ENCODE peak calls at places on chromosome 13, in nine cellular contexts. One of them, this sample, is unnamed.

GRCh38 chr13:102234618-102235017 is 167.2 kb downstream of the FGF14 start:
- DNase-seq in breast epithelium: no peak
- DNase-seq in A549: no peak
- DNase-seq in body of pancreas: no peak
- DNase-seq in heart left ventricle: no peak
- DNase-seq in GM12891: no peak
- DNase-seq in IMR-90: peak
- DNase-seq in testis: no peak
- DNase-seq in esophagus squamous epithelium: no peak
- DNase-seq in this sample: no peak

GRCh38 chr13:66409542-66409941 is 820.6 kb downstream of the PCDH9 start:
- DNase-seq in breast epithelium: no peak
- DNase-seq in A549: no peak
- DNase-seq in body of pancreas: no peak
- DNase-seq in heart left ventricle: no peak
- DNase-seq in GM12891: no peak
- DNase-seq in IMR-90: no peak
- DNase-seq in testis: no peak
- DNase-seq in esophagus squamous epithelium: no peak
- DNase-seq in this sample: no peak

GRCh38 chr13:24629320-24629719 is 50.9 kb upstream of the ATP12A start:
- DNase-seq in breast epithelium: no peak
- DNase-seq in A549: no peak
- DNase-seq in body of pancreas: no peak
- DNase-seq in heart left ventricle: no peak
- DNase-seq in GM12891: no peak
- DNase-seq in IMR-90: no peak
- DNase-seq in testis: no peak
- DNase-seq in esophagus squamous epithelium: no peak
- DNase-seq in this sample: no peak

GRCh38 chr13:34017231-34017630 is 199.3 kb downstream of the RFC3 start:
- DNase-seq in breast epithelium: no peak
- DNase-seq in A549: no peak
- DNase-seq in body of pancreas: no peak
- DNase-seq in heart left ventricle: no peak
- DNase-seq in GM12891: no peak
- DNase-seq in IMR-90: no peak
- DNase-seq in testis: no peak
- DNase-seq in esophagus squamous epithelium: no peak
- DNase-seq in this sample: no peak

GRCh38 chr13:74102691-74103090 is 31.5 kb downstream of the KLF12 start:
- DNase-seq in breast epithelium: no peak
- DNase-seq in A549: no peak
- DNase-seq in body of pancreas: no peak
- DNase-seq in heart left ventricle: no peak
- DNase-seq in GM12891: no peak
- DNase-seq in IMR-90: no peak
- DNase-seq in testis: no peak
- DNase-seq in esophagus squamous epithelium: no peak
- DNase-seq in this sample: no peak

GRCh38 chr13:91308299-91308698 is 39.2 kb upstream of the MIR17HG start:
- DNase-seq in breast epithelium: no peak
- DNase-seq in A549: no peak
- DNase-seq in body of pancreas: no peak
- DNase-seq in heart left ventricle: no peak
- DNase-seq in GM12891: no peak
- DNase-seq in IMR-90: no peak
- DNase-seq in testis: no peak
- DNase-seq in esophagus squamous epithelium: no peak
- DNase-seq in this sample: no peak

GRCh38 chr13:30135868-30136267 is 171.5 kb downstream of the KATNAL1 start:
- DNase-seq in breast epithelium: no peak
- DNase-seq in A549: no peak
- DNase-seq in body of pancreas: no peak
- DNase-seq in heart left ventricle: no peak
- DNase-seq in GM12891: no peak
- DNase-seq in IMR-90: no peak
- DNase-seq in testis: no peak
- DNase-seq in esophagus squamous epithelium: no peak
- DNase-seq in this sample: no peak

GRCh38 chr13:97797553-97797952 is 155.9 kb upstream of the IPO5 start:
- DNase-seq in breast epithelium: no peak
- DNase-seq in A549: no peak
- DNase-seq in body of pancreas: no peak
- DNase-seq in heart left ventricle: no peak
- DNase-seq in GM12891: no peak
- DNase-seq in IMR-90: no peak
- DNase-seq in testis: no peak
- DNase-seq in esophagus squamous epithelium: no peak
- DNase-seq in this sample: no peak

GRCh38 chr13:22082030-22082429 is 411.2 kb downstream of the FGF9 start:
- DNase-seq in breast epithelium: no peak
- DNase-seq in A549: no peak
- DNase-seq in body of pancreas: no peak
- DNase-seq in heart left ventricle: no peak
- DNase-seq in GM12891: no peak
- DNase-seq in IMR-90: no peak
- DNase-seq in testis: no peak
- DNase-seq in esophagus squamous epithelium: no peak
- DNase-seq in this sample: no peak

GRCh38 chr13:41587490-41587889 is 130.1 kb downstream of the RGCC start:
- DNase-seq in breast epithelium: no peak
- DNase-seq in A549: no peak
- DNase-seq in body of pancreas: no peak
- DNase-seq in heart left ventricle: no peak
- DNase-seq in GM12891: no peak
- DNase-seq in IMR-90: no peak
- DNase-seq in testis: no peak
- DNase-seq in esophagus squamous epithelium: no peak
- DNase-seq in this sample: peak

GRCh38 chr13:31167490-31167889 is 5.8 kb upstream of the HSPH1 start:
- DNase-seq in breast epithelium: no peak
- DNase-seq in A549: no peak
- DNase-seq in body of pancreas: no peak
- DNase-seq in heart left ventricle: no peak
- DNase-seq in GM12891: no peak
- DNase-seq in IMR-90: peak
- DNase-seq in testis: no peak
- DNase-seq in esophagus squamous epithelium: no peak
- DNase-seq in this sample: no peak

GRCh38 chr13:52414963-52415362 is 9.0 kb upstream of the THSD1 start:
- DNase-seq in breast epithelium: no peak
- DNase-seq in A549: no peak
- DNase-seq in body of pancreas: no peak
- DNase-seq in heart left ventricle: no peak
- DNase-seq in GM12891: no peak
- DNase-seq in IMR-90: peak
- DNase-seq in testis: no peak
- DNase-seq in esophagus squamous epithelium: no peak
- DNase-seq in this sample: no peak

GRCh38 chr13:62119739-62120700 is 704.4 kb upstream of the PCDH20 start:
- DNase-seq in breast epithelium: no peak
- DNase-seq in A549: peak
- DNase-seq in body of pancreas: no peak
- DNase-seq in heart left ventricle: no peak
- DNase-seq in GM12891: peak
- DNase-seq in IMR-90: peak
- DNase-seq in testis: no peak
- DNase-seq in esophagus squamous epithelium: no peak
- DNase-seq in this sample: peak

DNA sequence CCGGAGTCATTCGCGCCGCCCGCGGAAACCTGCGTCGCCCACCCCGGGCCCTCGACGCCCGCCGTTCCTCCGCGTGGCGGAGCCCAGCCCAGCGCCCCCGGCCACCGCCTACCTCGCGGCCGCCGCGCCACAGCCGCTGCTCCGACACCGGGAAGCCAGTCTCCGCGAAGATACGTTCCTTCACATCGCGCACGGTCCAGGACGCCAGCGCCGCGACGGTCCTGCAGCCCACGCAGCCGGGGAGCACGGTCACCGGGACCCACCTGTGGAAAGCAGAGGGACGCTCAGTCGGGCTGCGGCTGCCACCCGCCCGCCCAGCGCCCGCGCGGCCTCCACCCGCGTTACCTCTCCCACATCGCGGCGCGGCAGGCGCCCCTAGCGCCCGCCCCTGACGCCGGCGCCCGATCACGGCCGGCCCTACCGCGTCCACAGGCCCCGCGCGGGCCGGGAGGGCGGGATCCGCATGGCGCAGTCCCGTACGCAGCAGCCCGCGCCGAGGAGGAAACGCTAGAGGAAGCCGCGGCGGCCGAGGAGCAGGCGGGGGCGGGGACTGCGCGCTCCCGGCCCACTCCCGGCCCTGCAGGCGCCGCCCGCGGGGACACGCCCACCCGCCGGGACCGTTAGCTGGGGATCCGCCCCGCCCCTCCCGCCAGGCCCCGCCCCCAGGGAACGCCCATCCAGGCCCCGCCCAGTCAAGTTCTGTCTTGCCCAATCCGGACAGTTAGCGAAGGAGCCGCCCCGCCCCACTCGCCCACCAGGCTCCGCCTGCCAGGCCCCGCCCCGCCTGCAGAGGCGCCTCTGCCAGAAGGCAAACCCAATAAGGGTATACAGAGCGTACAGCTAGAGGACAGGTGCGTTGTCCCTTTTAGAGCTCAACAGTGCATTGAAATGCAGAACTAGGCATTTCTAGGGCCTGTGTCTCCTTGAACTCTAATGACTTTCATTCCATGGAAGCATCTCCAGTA is 58.2 kb downstream of the SACS start:
- DNase-seq in breast epithelium: peak
- DNase-seq in A549: peak
- DNase-seq in body of pancreas: peak
- DNase-seq in heart left ventricle: peak
- DNase-seq in GM12891: peak
- DNase-seq in IMR-90: peak
- DNase-seq in testis: peak
- DNase-seq in esophagus squamous epithelium: peak
- DNase-seq in this sample: peak
- TF ChIP-seq POLR2A in breast epithelium: no peak
- TF ChIP-seq POLR2A in A549: peak
- TF ChIP-seq POLR2A in body of pancreas: peak
- TF ChIP-seq POLR2A in heart left ventricle: peak
- TF ChIP-seq POLR2A in GM12891: peak
- TF ChIP-seq POLR2A in IMR-90: peak
- TF ChIP-seq POLR2A in testis: no peak
- TF ChIP-seq POLR2A in esophagus squamous epithelium: no peak
- TF ChIP-seq POLR2A in this sample: peak

DNA sequence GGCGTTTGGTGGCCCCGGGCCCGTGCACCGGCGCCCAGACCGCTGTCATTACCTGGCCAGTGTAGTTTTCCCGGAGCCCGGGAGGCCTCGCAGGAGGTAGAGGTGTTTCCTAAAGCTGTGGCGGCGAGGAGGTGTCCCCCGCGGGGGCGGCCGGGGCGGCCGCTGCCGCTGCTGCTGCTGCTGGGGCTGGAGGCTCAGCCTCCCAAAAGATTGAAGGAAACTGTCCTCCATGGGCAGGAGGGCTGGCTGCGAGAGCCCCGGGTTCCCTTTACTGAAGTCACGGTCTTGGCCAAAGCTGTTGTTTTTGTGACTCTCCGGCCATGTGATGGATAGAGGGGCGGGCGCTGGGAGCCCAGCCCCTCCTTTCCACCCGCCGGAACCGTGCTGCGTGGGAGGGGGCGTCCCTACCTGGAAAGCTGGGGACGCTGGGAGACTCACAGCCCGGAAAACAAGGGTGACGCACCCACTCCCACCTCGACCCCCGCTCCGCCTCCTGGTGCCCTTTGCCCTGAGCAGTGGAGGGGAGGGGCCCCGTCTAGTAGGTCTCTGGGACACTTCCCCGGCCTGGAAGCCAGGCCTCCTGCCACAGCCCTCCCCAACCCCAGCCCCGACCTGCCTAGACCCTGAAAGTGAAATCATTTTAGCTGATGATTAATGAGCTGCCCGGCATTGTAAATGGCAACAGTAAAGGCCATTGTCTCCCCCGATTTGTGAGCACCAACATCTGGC is at the start of gene N4BP2L1:
- DNase-seq in breast epithelium: peak
- DNase-seq in A549: peak
- DNase-seq in body of pancreas: peak
- DNase-seq in heart left ventricle: peak
- DNase-seq in GM12891: peak
- DNase-seq in IMR-90: no peak
- DNase-seq in testis: peak
- DNase-seq in esophagus squamous epithelium: peak
- DNase-seq in this sample: peak
- TF ChIP-seq POLR2A in breast epithelium: peak
- TF ChIP-seq POLR2A in A549: no peak
- TF ChIP-seq POLR2A in body of pancreas: peak
- TF ChIP-seq POLR2A in heart left ventricle: peak
- TF ChIP-seq POLR2A in GM12891: peak
- TF ChIP-seq POLR2A in IMR-90: no peak
- TF ChIP-seq POLR2A in testis: peak
- TF ChIP-seq POLR2A in esophagus squamous epithelium: no peak
- TF ChIP-seq POLR2A in this sample: peak

DNA sequence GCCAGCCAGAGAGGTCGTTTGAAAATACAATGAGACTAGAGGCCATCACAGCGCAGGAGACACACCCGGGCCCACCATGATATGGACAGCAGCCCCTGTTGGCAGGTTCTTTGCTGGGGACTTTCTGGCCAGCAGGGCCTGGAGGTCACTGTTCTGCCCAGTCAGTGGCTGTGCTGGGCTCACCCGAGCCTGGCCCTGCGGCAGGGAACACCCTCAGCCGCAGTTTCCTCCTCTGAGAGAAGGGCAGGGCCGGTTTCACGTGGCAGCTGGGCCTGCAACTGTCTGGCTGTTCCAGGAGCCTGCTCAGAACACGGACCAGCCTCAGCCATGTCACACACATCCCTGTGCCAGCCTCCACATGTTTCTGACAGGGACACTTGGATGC is 39.4 kb downstream of the ADPRHL1 start:
- DNase-seq in breast epithelium: no peak
- DNase-seq in A549: no peak
- DNase-seq in body of pancreas: no peak
- DNase-seq in heart left ventricle: peak
- DNase-seq in GM12891: no peak
- DNase-seq in IMR-90: no peak
- DNase-seq in testis: no peak
- DNase-seq in esophagus squamous epithelium: no peak
- DNase-seq in this sample: no peak
- TF ChIP-seq POLR2A in breast epithelium: no peak
- TF ChIP-seq POLR2A in A549: no peak
- TF ChIP-seq POLR2A in body of pancreas: no peak
- TF ChIP-seq POLR2A in heart left ventricle: no peak
- TF ChIP-seq POLR2A in GM12891: no peak
- TF ChIP-seq POLR2A in IMR-90: no peak
- TF ChIP-seq POLR2A in testis: no peak
- TF ChIP-seq POLR2A in esophagus squamous epithelium: no peak
- TF ChIP-seq POLR2A in this sample: no peak

DNA sequence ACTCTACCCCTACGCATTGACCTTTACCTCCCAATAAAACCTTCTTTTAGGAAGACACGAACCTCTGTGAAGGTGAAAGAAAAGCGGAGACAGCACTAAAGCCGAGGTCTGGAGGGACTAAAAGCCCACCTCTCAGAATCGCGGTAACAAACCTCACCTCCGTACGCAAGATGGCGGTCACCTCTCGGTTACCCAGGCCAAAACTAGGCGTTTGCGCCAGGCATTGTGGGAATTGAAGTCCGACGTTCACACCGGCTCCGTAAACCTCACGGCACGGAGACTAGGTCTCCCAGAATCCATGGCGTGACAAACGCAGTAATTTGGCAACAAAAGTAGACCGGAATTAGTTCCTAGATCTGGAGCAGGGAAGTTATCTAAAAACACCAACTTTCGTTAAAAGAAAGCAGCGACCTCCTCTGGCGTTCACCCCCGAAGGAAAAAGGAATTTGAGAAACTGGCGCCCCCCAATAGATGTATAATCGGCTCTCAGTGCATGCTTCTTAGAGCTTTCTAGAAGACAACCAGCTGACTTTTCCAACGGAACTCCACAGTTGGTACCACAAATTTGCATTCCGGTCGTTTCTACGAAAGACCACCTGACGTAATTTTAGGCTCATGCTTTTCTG is at the start of gene N4BP2L2:
- DNase-seq in breast epithelium: peak
- DNase-seq in A549: peak
- DNase-seq in body of pancreas: peak
- DNase-seq in heart left ventricle: peak
- DNase-seq in GM12891: peak
- DNase-seq in IMR-90: peak
- DNase-seq in testis: peak
- DNase-seq in esophagus squamous epithelium: peak
- DNase-seq in this sample: peak
- TF ChIP-seq POLR2A in breast epithelium: peak
- TF ChIP-seq POLR2A in A549: no peak
- TF ChIP-seq POLR2A in body of pancreas: peak
- TF ChIP-seq POLR2A in heart left ventricle: peak
- TF ChIP-seq POLR2A in GM12891: peak
- TF ChIP-seq POLR2A in IMR-90: peak
- TF ChIP-seq POLR2A in testis: no peak
- TF ChIP-seq POLR2A in esophagus squamous epithelium: no peak
- TF ChIP-seq POLR2A in this sample: peak